ENCODE peak calls at places on chromosome X, in four cellular contexts. R, X, E and C are unnamed samples.
A peak's percentile ranks its signal among the peaks of the same experiment; 100 is the strongest.

GRCh38 chrX:43676960-43677582 is 21.0 kb downstream of the MAOA start:
- DNase-seq in E (no peak), X (no peak), R (no peak), C (no peak)

GRCh38 chrX:41381685-41382084 is 47.7 kb downstream of the DDX3X start:
- DNase-seq in E (peak; percentile 69), X (peak; percentile 53), R (peak; percentile 64), C (no peak)

GRCh38 chrX:24375732-24376131 is 15.3 kb downstream of the SUPT20HL1 start:
- DNase-seq in E (no peak), R (no peak), X (no peak), C (no peak)

GRCh38 chrX:153582896-153583295 is 16.0 kb downstream of the CCNQ start:
- DNase-seq in E (peak; percentile 17), X (no peak), R (no peak), C (peak; percentile 90)

GRCh38 chrX:133922390-133922772 is 63.0 kb downstream of the GPC3 start:
- DNase-seq in R (no peak), E (no peak), X (no peak), C (no peak)

GRCh38 chrX:136210806-136211205 is 40.4 kb downstream of the MAP7D3 start:
- DNase-seq in E (no peak), R (no peak), X (no peak), C (no peak)

GRCh38 chrX:69317721-69318120 is 152.5 kb upstream of the PJA1 start:
- DNase-seq in E (no peak), R (peak; percentile 52), X (no peak), C (peak; percentile 34)

GRCh38 chrX:139112432-139112831 is 400.9 kb upstream of the FGF13 start:
- DNase-seq in E (peak; percentile 76), X (no peak), R (no peak), C (no peak)

GRCh38 chrX:30261012-30261411 is 14.1 kb downstream of the MAGEB1 start:
- DNase-seq in X (no peak), E (no peak), R (no peak), C (no peak)

GRCh38 chrX:53288173-53288572 is 6.8 kb upstream of the IQSEC2 start:
- DNase-seq in R (peak; percentile 63), X (no peak), E (peak; percentile 20), C (no peak)

GRCh38 chrX:143894938-143895337 is 11.1 kb downstream of the UBE2NL start:
- DNase-seq in X (no peak), R (no peak), E (no peak), C (no peak)

GRCh38 chrX:3939967-3940610 is 226.6 kb upstream of the PRKX start:
- DNase-seq in E (peak; percentile 6), X (no peak), R (no peak), C (no peak)

GRCh38 chrX:28178206-28178605 is 197.0 kb upstream of the DCAF8L1 start:
- DNase-seq in X (no peak), E (no peak), R (no peak), C (no peak)

GRCh38 chrX:12610079-12610478 is 181.1 kb upstream of the PRPS2 start:
- DNase-seq in X (no peak), E (peak; percentile 87), R (no peak), C (no peak)

GRCh38 chrX:17581650-17582049 is 155.6 kb upstream of the SCML1 start:
- DNase-seq in R (no peak), X (no peak), E (no peak), C (no peak)

GRCh38 chrX:112819013-112819635 is 21.5 kb downstream of the AMOT start:
- DNase-seq in R (no peak), X (no peak), E (peak; percentile 90), C (no peak)

GRCh38 chrX:47574609-47575325 is 7.5 kb upstream of the TIMP1 start:
- DNase-seq in E (no peak), R (no peak), X (no peak), C (no peak)

GRCh38 chrX:134868766-134869495 is 121.9 kb upstream of the SMIM10 start:
- DNase-seq in E (peak; percentile 92), X (no peak), R (no peak), C (no peak)

GRCh38 chrX:48522291-48522690 is 683 bp downstream of the EBP start:
- DNase-seq in X (no peak), R (no peak), E (no peak), C (no peak)

GRCh38 chrX:11304829-11305228 is 11.6 kb downstream of the AMELX start:
- DNase-seq in X (no peak), R (no peak), E (no peak), C (no peak)

GRCh38 chrX:40931921-40932320 is 153.3 kb upstream of the USP9X start:
- DNase-seq in R (no peak), E (no peak), X (no peak), C (no peak)

GRCh38 chrX:132758778-132759177 is 199.7 kb downstream of the HS6ST2 start:
- DNase-seq in X (no peak), E (no peak), R (no peak), C (no peak)
- H3K4me1 ChIP-seq in X (no peaks in the 10 kb centered on the region), E (no peaks in the 10 kb centered on the region), R (no peaks in the 10 kb centered on the region), C (no peaks in the 10 kb centered on the region)

GRCh38 chrX:51853251-51853650 is 40.2 kb upstream of the MAGED1 start:
- DNase-seq in X (no peak), R (no peak), E (no peak), C (no peak)

GRCh38 chrX:51852621-51853020 is 40.8 kb upstream of the MAGED1 start:
- DNase-seq in E (no peak), R (no peak), X (no peak), C (no peak)

GRCh38 chrX:51852096-51852495 is 41.3 kb upstream of the MAGED1 start:
- DNase-seq in R (no peak), E (no peak), X (no peak), C (no peak)

GRCh38 chrX:51851507-51852085 is 41.8 kb upstream of the MAGED1 start:
- DNase-seq in E (peak; percentile 1), R (no peak), X (no peak), C (no peak)

DNA sequence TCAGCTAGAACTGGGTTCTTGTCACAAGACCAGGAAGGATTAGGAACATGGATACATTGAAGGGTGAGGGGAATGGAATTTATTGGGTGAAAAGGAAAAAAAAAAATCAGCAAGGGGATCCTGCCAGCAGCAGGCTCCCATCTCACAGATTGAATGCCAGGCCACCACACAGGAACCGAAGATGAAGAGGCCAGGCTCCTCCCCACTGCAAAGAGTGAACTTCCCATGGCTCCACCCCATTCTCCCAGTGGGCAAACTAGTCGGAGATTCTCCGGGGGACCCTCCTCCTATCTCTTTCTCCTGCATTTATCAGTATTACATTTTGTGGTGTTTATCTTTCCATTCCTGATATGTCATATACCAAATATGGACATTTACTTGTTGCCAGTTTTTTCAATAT is 46.0 kb upstream of the MAGED1 start:
- DNase-seq in X (no peak), E (no peak), R (no peak), C (no peak)
- H3K4me1 ChIP-seq in X (no peaks in the 10 kb centered on the region), E (no peaks in the 10 kb centered on the region), R (no peaks in the 10 kb centered on the region), C (no peaks in the 10 kb centered on the region)

GRCh38 chrX:119062750-119063374 is 9.9 kb upstream of the CT47C1 start:
- DNase-seq in X (no peak), R (no peak), E (peak; percentile 65), C (no peak)

GRCh38 chrX:119069128-119069527 is 3.7 kb upstream of the CT47C1 start:
- DNase-seq in X (no peak), E (no peak), R (no peak), C (no peak)

GRCh38 chrX:119067023-119067739 is 5.6 kb upstream of the CT47C1 start:
- DNase-seq in R (no peak), X (peak; percentile 46), E (peak; percentile 34), C (no peak)

DNA sequence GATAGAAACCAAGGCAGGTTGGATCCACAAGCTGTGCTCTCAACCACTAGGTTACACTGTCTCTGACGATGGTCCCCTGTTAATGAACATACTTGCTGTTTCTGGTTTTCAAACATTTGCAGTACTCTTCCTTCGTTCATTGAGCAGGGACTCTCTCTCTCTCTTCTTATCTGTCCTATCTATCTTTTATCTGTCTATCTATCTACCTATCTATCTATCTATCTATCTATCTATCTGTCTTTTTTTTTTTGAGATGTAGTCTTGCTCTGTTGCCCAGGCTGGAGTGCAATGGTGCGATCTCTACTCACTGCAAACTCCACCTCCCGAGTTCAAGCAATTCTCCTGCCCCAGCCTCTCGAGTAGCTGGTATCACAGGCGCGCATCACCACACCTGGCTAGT is 9.4 kb upstream of the CT47C1 start:
- DNase-seq in X (no peak), E (no peak), R (no peak), C (no peak)
- H3K4me1 ChIP-seq in X (no peaks in the 10 kb centered on the region), E (no peaks in the 10 kb centered on the region), R (no peaks in the 10 kb centered on the region), C (no peaks in the 10 kb centered on the region)

GRCh38 chrX:2694868-2695267 is 3.8 kb downstream of the CD99 start:
- DNase-seq in R (no peak), E (no peak), X (no peak), C (no peak)
- H3K4me1 ChIP-seq in R (no peaks in the 10 kb centered on the region), E (peaks cover 19% of the 10 kb centered on the region), X (peaks cover 30% of the 10 kb centered on the region), C (peaks cover 34% of the 10 kb centered on the region)

GRCh38 chrX:121455890-121456289 is 408.5 kb downstream of the GLUD2 start:
- DNase-seq in E (no peak), R (no peak), X (no peak), C (no peak)
- H3K4me1 ChIP-seq in E (no peaks in the 10 kb centered on the region), R (no peaks in the 10 kb centered on the region), X (no peaks in the 10 kb centered on the region), C (no peaks in the 10 kb centered on the region)

GRCh38 chrX:120302434-120302833 is 8.8 kb downstream of the TMEM255A start:
- DNase-seq in E (no peak), X (no peak), R (no peak), C (peak; percentile 91)

GRCh38 chrX:120308558-120308957 is 2.7 kb downstream of the TMEM255A start:
- DNase-seq in X (no peak), E (no peak), R (no peak), C (no peak)

GRCh38 chrX:120306640-120307039 is 4.6 kb downstream of the TMEM255A start:
- DNase-seq in R (no peak), X (no peak), E (no peak), C (no peak)

GRCh38 chrX:120304241-120304640 is 7.0 kb downstream of the TMEM255A start:
- DNase-seq in R (no peak), E (no peak), X (no peak), C (no peak)

GRCh38 chrX:120305531-120306145 is 5.6 kb downstream of the TMEM255A start:
- DNase-seq in R (no peak), X (no peak), E (peak; percentile 34), C (no peak)
- H3K4me1 ChIP-seq in R (no peaks in the 10 kb centered on the region), X (peaks cover 7% of the 10 kb centered on the region), E (no peaks in the 10 kb centered on the region), C (peaks cover 29% of the 10 kb centered on the region)